ENCODE peak calls at places on chromosomes 5 and 9, in eight cellular contexts. V is HCT116, M is A549, D is IMR-90, E is GM12878, F is H1, N is K562, Z is HepG2. B is an unnamed sample.
A peak's percentile ranks its signal among the peaks of the same experiment; 100 is the strongest.

GRCh38 chr5:6716634-6717149 is 3.5 kb downstream of the TENT4A start:
- DNase-seq in V (no peak), M (no peak), D (no peak), E (no peak), F (no peak), N (no peak), Z (no peak), B (no peak)

GRCh38 chr9:125687464-125687863 is 19.5 kb downstream of the MAPKAP1 start:
- DNase-seq in V (no peak), M (no peak), D (no peak), E (no peak), F (no peak), N (no peak), Z (no peak), B (no peak)

GRCh38 chr5:93874080-93874479 is 132.7 kb upstream of the POU5F2 start:
- DNase-seq in V (no peak), M (no peak), D (peak; percentile 37), E (no peak), F (no peak), N (no peak), Z (no peak), B (no peak)

GRCh38 chr5:32791536-32792240 is 80.6 kb downstream of the NPR3 start:
- DNase-seq in V (no peak), M (no peak), D (peak; percentile 49), E (no peak), F (no peak), N (no peak), Z (no peak), B (no peak)

GRCh38 chr5:27241564-27242257 is 203.3 kb upstream of the CDH9 start:
- DNase-seq in V (no peak), M (peak; percentile 59), D (peak; percentile 97), E (no peak), F (no peak), N (no peak), Z (no peak), B (no peak)

GRCh38 chr5:139746691-139747582 is 48.7 kb upstream of the PSD2 start:
- DNase-seq in V (no peak), M (no peak), D (peak; percentile 46), E (peak; percentile 66), F (peak; percentile 75), N (no peak), Z (no peak), B (peak; percentile 74)

GRCh38 chr5:95124731-95125130 is 160.2 kb downstream of the MCTP1 start:
- DNase-seq in V (no peak), M (no peak), D (no peak), E (no peak), F (no peak), N (no peak), Z (no peak), B (no peak)

GRCh38 chr5:151686673-151687378 is at the start of gene SPARC:
- DNase-seq in V (no peak), M (no peak), D (peak; percentile 96), E (no peak), F (peak; percentile 77), N (peak; percentile 53), Z (no peak), B (peak; percentile 72)

GRCh38 chr5:102511666-102512065 is 12.9 kb upstream of the SLCO6A1 start:
- DNase-seq in V (no peak), M (no peak), D (no peak), E (no peak), F (no peak), N (no peak), Z (no peak), B (no peak)

GRCh38 chr5:78899922-78900362 is 85.2 kb downstream of the ARSB start:
- DNase-seq in V (peak; percentile 44), M (peak; percentile 50), D (peak; percentile 67), E (no peak), F (peak; percentile 79), N (peak; percentile 74), Z (peak; percentile 58), B (no peak)

GRCh38 chr5:168238422-168238821 is 53.0 kb upstream of the WWC1 start:
- DNase-seq in V (no peak), M (no peak), D (no peak), E (no peak), F (no peak), N (no peak), Z (no peak), B (no peak)

GRCh38 chr9:135523521-135524129 is 2.4 kb downstream of the LCN1 start:
- DNase-seq in V (no peak), M (no peak), D (no peak), E (no peak), F (no peak), N (no peak), Z (no peak), B (no peak)

GRCh38 chr9:109467936-109468335 is 30.2 kb downstream of the PTPN3 start:
- DNase-seq in V (no peak), M (no peak), D (peak; percentile 28), E (no peak), F (no peak), N (no peak), Z (no peak), B (no peak)

GRCh38 chr5:30605693-30606268 is 587.7 kb upstream of the CDH6 start:
- DNase-seq in V (no peak), M (no peak), D (no peak), E (no peak), F (no peak), N (no peak), Z (peak; percentile 98), B (no peak)

GRCh38 chr9:89466451-89467277 is 31.2 kb downstream of the SEMA4D start:
- DNase-seq in V (no peak), M (no peak), D (no peak), E (peak; percentile 83), F (no peak), N (no peak), Z (no peak), B (no peak)

GRCh38 chr9:69637193-69637592 is 35.0 kb downstream of the APBA1 start:
- DNase-seq in V (no peak), M (no peak), D (no peak), E (no peak), F (no peak), N (no peak), Z (no peak), B (no peak)

GRCh38 chr5:170173227-170173626 is 59.6 kb upstream of the C5orf58 start:
- DNase-seq in V (peak; percentile 16), M (peak; percentile 52), D (peak; percentile 23), E (no peak), F (no peak), N (no peak), Z (no peak), B (no peak)

GRCh38 chr9:91802391-91802790 is 147.6 kb downstream of the ROR2 start:
- DNase-seq in V (no peak), M (no peak), D (peak; percentile 22), E (no peak), F (no peak), N (no peak), Z (no peak), B (no peak)

GRCh38 chr5:32311404-32312193 is 1.1 kb downstream of the MTMR12 start:
- DNase-seq in V (no peak), M (no peak), D (peak; percentile 11), E (no peak), F (no peak), N (peak; percentile 36), Z (no peak), B (peak; percentile 26)

GRCh38 chr5:10507575-10508024 is 56.3 kb upstream of the ANKRD33B start:
- DNase-seq in V (no peak), M (peak; percentile 97), D (peak; percentile 58), E (no peak), F (no peak), N (peak; percentile 81), Z (no peak), B (no peak)

GRCh38 chr9:125889524-125890473 is 142.6 kb downstream of the PBX3 start:
- DNase-seq in V (no peak), M (peak; percentile 11), D (peak; percentile 52), E (no peak), F (peak; percentile 70), N (no peak), Z (no peak), B (peak; percentile 76)

GRCh38 chr5:109805882-109806281 is 116.2 kb downstream of the MAN2A1 start:
- DNase-seq in V (no peak), M (no peak), D (no peak), E (no peak), F (no peak), N (peak; percentile 45), Z (no peak), B (no peak)

GRCh38 chr5:143874312-143874711 is 62.4 kb downstream of the HMHB1 start:
- DNase-seq in V (no peak), M (no peak), D (peak; percentile 16), E (no peak), F (no peak), N (no peak), Z (no peak), B (no peak)

DNA sequence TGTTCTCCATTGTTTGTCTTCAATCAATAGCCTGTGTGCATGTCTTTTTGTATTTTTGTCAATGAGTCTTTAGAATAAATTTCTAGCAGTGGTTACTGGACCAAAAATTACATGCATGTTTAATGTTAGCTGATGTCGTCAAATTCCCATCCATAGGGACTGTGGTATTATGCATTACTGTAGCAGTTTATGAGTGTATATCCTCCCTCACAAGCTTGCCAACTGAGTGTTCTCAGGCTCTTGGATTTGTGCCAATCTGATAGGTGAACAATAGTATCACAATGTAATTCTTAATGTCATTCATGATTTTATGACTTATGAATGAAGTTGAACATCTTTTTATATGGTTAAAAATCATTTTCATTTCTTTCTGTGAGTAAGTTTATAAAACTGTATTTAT is 13.0 kb downstream of the SNX24 start:
- DNase-seq in V (no peak), M (no peak), D (no peak), E (no peak), F (no peak), N (no peak), Z (no peak), B (peak; percentile 50)
- H3K27ac ChIP-seq in V (no peak overlapping the region), M (no peak overlapping the region), D (no peak overlapping the region), E (no peak overlapping the region), F (no peak overlapping the region), N (no peak overlapping the region), Z (no peak overlapping the region), B (peak overlapping the region; percentile 45)

DNA sequence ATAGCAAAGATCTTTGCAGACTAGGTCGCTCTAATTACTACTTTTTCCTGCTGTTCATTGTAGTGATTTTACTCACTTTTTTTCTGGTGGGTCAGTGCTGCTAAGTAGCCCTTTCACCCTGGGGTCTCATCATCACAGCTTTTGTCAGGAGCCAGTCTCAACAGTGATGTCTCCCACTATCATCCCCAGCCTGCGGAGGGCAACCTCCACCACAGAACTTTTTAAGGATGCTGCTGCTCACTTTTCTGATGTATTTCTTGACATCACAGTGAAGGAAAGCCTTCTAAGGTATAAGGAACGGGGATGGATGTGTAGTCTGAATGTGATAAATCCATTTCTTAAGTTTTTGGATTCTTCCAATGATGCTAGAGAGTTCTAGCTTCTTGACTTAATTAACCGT is 242.5 kb upstream of the RIOK2 start:
- DNase-seq in V (no peak), M (no peak), D (peak; percentile 16), E (no peak), F (no peak), N (no peak), Z (no peak), B (no peak)
- TF ChIP-seq RAD21 in V (peak; percentile 39), M (no peak), D (peak; percentile 49), E (peak; percentile 82), F (peak; percentile 77), N (no peak), Z (no peak), B (peak; percentile 44)

GRCh38 chr5:82359286-82359685 is 81.1 kb upstream of the RPS23 start:
- DNase-seq in V (no peak), M (no peak), D (no peak), E (no peak), F (no peak), N (no peak), Z (no peak), B (no peak)
- H3K27ac ChIP-seq in V (no peak overlapping the region), M (peak overlapping the region; percentile 77), D (no peak overlapping the region), E (no peak overlapping the region), F (no peak overlapping the region), N (no peak overlapping the region), Z (no peak overlapping the region), B (no peak overlapping the region)

GRCh38 chr9:75299324-75299723 is 211.0 kb downstream of the OSTF1 start:
- DNase-seq in V (no peak), M (peak; percentile 7), D (no peak), E (no peak), F (no peak), N (no peak), Z (peak; percentile 32), B (no peak)
- TF ChIP-seq RAD21 in V (no peak), M (no peak), D (no peak), E (no peak), F (no peak), N (no peak), Z (no peak), B (no peak)

B was measured in SK-N-SH.